ENCODE peak calls at places on chromosome 20, in five cellular contexts. Q, S, U, K and R are unnamed samples.

GRCh38 chr20:11124849-11125505 is 451.2 kb upstream of the JAG1 start:
- DNase-seq in Q (no peak), S (no peak), U (no peak), K (no peak), R (no peak)

GRCh38 chr20:37574199-37574890 is 46.7 kb upstream of the BLCAP start:
- DNase-seq in Q (no peak), S (no peak), U (peak; percentile 17), K (no peak), R (no peak)

GRCh38 chr20:58781138-58781537 is 69.6 kb downstream of the GNAS-AS1 start:
- DNase-seq in Q (no peak), S (no peak), U (no peak), K (no peak), R (peak; percentile 9)

GRCh38 chr20:11379257-11380011 is 538.3 kb upstream of the BTBD3 start:
- DNase-seq in Q (no peak), S (no peak), U (peak; percentile 90), K (no peak), R (no peak)

GRCh38 chr20:23270427-23270911 is 80.1 kb upstream of the NXT1 start:
- DNase-seq in Q (no peak), S (no peak), U (no peak), K (no peak), R (no peak)

GRCh38 chr20:47300071-47300470 is 56.4 kb downstream of the ZMYND8 start:
- DNase-seq in Q (no peak), S (no peak), U (no peak), K (no peak), R (no peak)

GRCh38 chr20:25299801-25300200 is 51.9 kb downstream of the PYGB start:
- DNase-seq in Q (no peak), S (peak; percentile 47), U (no peak), K (no peak), R (no peak)

GRCh38 chr20:20085812-20086211 is 33.5 kb downstream of the CFAP61 start:
- DNase-seq in Q (no peak), S (no peak), U (no peak), K (no peak), R (no peak)

GRCh38 chr20:36307412-36308317 is 1.5 kb downstream of the DLGAP4 start:
- DNase-seq in Q (no peak), S (no peak), U (no peak), K (no peak), R (no peak)

GRCh38 chr20:30812739-30813411 is 444.6 kb upstream of the DEFB115 start:
- DNase-seq in Q (no peak), S (no peak), U (no peak), K (no peak), R (no peak)

GRCh38 chr20:2767768-2768631 is 32.4 kb downstream of the CPXM1 start:
- DNase-seq in Q (no peak), S (peak; percentile 85), U (no peak), K (no peak), R (peak; percentile 90)

GRCh38 chr20:10674684-10675455 is 1.1 kb upstream of the JAG1 start:
- DNase-seq in Q (no peak), S (peak; percentile 62), U (peak; percentile 84), K (no peak), R (peak; percentile 94)

GRCh38 chr20:59149678-59150504 is 13.7 kb upstream of the ZNF831 start:
- DNase-seq in Q (peak; percentile 88), S (no peak), U (no peak), K (peak; percentile 72), R (no peak)

DNA sequence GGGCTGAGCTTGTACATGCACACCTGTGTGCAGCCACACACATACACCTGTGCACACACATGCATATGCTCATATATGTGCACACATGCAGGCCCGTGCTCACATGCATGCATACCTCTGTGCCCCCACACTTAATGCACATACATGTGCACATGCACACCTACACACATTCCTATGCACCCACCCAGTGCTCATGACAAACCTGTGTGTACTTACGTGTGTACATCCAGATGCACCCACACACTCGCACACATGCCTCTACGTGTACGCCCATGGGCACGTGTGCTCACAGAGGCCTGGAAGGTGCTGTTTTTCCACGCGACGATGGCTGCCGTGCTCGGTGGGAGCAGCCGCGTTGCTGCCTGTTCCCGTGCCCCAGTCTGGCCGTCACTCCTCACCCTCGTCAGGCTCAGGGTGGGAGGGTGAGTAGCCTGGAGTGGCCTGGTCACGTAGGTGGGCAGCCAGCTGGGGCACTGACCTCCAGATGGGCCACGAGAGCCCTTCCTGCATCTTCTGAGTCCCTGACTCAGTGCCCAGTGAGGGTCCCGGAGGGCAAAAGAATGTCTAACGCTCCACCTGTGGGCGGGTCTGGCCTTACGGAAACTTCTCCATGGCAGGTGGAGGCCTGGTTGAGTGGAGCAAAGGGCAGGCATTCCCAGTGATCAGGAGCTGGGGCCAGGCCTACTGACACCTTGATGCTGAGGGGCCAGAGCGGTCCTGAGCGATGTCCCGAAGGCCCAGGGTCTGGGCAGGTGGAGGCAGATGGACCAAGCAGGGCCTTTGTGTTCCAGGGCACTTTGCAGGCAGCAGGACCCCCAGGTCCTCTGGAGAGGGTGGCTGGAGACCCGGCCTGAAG is 8.0 kb upstream of the GATA5 start:
- DNase-seq in Q (no peak), S (no peak), U (no peak), K (no peak), R (no peak)
- H3K27me3 ChIP-seq in Q (peaks cover 3% of the 10 kb centered on the region), S (peaks cover 66% of the 10 kb centered on the region), U (peaks cover 35% of the 10 kb centered on the region), K (peaks cover 59% of the 10 kb centered on the region), R (no peaks in the 10 kb centered on the region)

GRCh38 chr20:40743172-40743775 is 54.2 kb upstream of the MAFB start:
- DNase-seq in Q (no peak), S (no peak), U (no peak), K (no peak), R (no peak)
- H3K27me3 ChIP-seq in Q (no peaks in the 10 kb centered on the region), S (peaks cover 91% of the 10 kb centered on the region), U (no peaks in the 10 kb centered on the region), K (no peaks in the 10 kb centered on the region), R (no peaks in the 10 kb centered on the region)

GRCh38 chr20:64158346-64159285 is 5.6 kb upstream of the MYT1 start:
- DNase-seq in Q (no peak), S (peak; percentile 58), U (no peak), K (no peak), R (no peak)

GRCh38 chr20:64160536-64161495 is 3.4 kb upstream of the MYT1 start:
- DNase-seq in Q (no peak), S (no peak), U (no peak), K (no peak), R (no peak)

GRCh38 chr20:64159286-64159680 is 5.0 kb upstream of the MYT1 start:
- DNase-seq in Q (no peak), S (no peak), U (no peak), K (no peak), R (no peak)

GRCh38 chr20:64159711-64160110 is 4.5 kb upstream of the MYT1 start:
- DNase-seq in Q (no peak), S (no peak), U (no peak), K (no peak), R (no peak)

DNA sequence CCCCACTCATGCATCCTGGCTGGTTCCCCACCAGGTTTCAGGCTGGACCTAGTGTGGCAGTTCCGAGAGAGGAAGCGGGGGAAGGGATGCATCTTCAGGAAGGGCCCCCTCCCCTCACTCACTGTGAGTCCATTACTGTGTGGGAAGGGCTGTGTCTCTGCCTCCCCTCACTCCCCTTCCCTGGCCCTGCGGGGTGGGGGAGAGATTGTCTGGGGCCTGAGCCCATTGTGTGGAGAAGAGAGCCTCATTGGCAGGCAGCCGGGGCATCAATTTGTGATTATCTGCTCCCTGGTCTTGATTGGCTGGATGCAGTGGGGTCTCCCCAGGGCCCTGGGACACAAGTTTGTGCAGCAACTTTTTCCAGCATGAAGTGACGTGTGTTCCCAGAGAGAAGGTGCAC is 4.1 kb upstream of the MYT1 start:
- DNase-seq in Q (no peak), S (no peak), U (no peak), K (no peak), R (no peak)
- H3K27me3 ChIP-seq in Q (no peaks in the 10 kb centered on the region), S (peaks cover 62% of the 10 kb centered on the region), U (no peaks in the 10 kb centered on the region), K (peaks cover 30% of the 10 kb centered on the region), R (no peaks in the 10 kb centered on the region)

DNA sequence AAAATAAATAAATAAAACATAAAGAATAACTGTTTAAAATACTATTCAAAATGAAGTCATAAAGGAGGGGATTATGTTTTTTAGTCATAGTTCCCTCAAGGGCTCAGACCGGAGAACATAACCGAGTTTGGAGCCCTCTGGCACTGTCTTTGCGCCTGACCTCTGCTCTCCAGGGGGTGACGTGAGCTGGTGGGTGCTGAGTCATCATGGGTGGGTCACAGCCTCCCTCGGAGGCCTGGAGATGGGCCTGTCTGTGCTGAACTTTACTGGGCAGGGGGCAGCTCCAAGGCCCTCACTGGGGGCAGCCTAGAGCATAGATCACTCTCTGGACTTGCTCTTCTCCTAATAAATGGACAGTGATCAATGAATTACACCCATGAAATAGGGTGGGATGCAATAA is 3.1 kb upstream of the MAVS start:
- DNase-seq in Q (no peak), S (peak; percentile 70), U (no peak), K (no peak), R (no peak)
- H3K27me3 ChIP-seq in Q (no peaks in the 10 kb centered on the region), S (no peaks in the 10 kb centered on the region), U (no peaks in the 10 kb centered on the region), K (no peaks in the 10 kb centered on the region), R (no peaks in the 10 kb centered on the region)

GRCh38 chr20:64036346-64037198 is 590 bp downstream of the C20orf204 start:
- DNase-seq in Q (no peak), S (no peak), U (no peak), K (no peak), R (no peak)
- H3K27me3 ChIP-seq in Q (no peaks in the 10 kb centered on the region), S (peaks cover 12% of the 10 kb centered on the region), U (peaks cover 10% of the 10 kb centered on the region), K (no peaks in the 10 kb centered on the region), R (no peaks in the 10 kb centered on the region)

GRCh38 chr20:61916318-61916891 is 149.3 kb downstream of the TAF4 start:
- DNase-seq in Q (no peak), S (no peak), U (no peak), K (no peak), R (no peak)
- H3K27me3 ChIP-seq in Q (no peaks in the 10 kb centered on the region), S (peaks cover 78% of the 10 kb centered on the region), U (no peaks in the 10 kb centered on the region), K (no peaks in the 10 kb centered on the region), R (no peaks in the 10 kb centered on the region)

GRCh38 chr20:62114894-62115293 is 7.4 kb upstream of the LSM14B start:
- DNase-seq in Q (no peak), S (no peak), U (peak; percentile 65), K (no peak), R (no peak)
- H3K27me3 ChIP-seq in Q (no peaks in the 10 kb centered on the region), S (peaks cover 73% of the 10 kb centered on the region), U (no peaks in the 10 kb centered on the region), K (no peaks in the 10 kb centered on the region), R (no peaks in the 10 kb centered on the region)

GRCh38 chr20:56831795-56832194 is 202.7 kb downstream of the TFAP2C start:
- DNase-seq in Q (no peak), S (no peak), U (no peak), K (no peak), R (no peak)

GRCh38 chr20:56829788-56830385 is 200.8 kb downstream of the TFAP2C start:
- DNase-seq in Q (no peak), S (no peak), U (peak; percentile 57), K (no peak), R (no peak)

GRCh38 chr20:56835829-56836228 is 206.7 kb downstream of the TFAP2C start:
- DNase-seq in Q (no peak), S (no peak), U (no peak), K (no peak), R (no peak)

GRCh38 chr20:56828402-56828801 is 199.3 kb downstream of the TFAP2C start:
- DNase-seq in Q (no peak), S (no peak), U (no peak), K (no peak), R (no peak)

GRCh38 chr20:56833427-56833826 is 204.3 kb downstream of the TFAP2C start:
- DNase-seq in Q (no peak), S (no peak), U (no peak), K (no peak), R (no peak)
- H3K27me3 ChIP-seq in Q (no peaks in the 10 kb centered on the region), S (peaks cover 31% of the 10 kb centered on the region), U (no peaks in the 10 kb centered on the region), K (no peaks in the 10 kb centered on the region), R (no peaks in the 10 kb centered on the region)